ENCODE peak calls at places on chromosome 2, in six cellular contexts. One of them, this sample, is unnamed.

GRCh38 chr2:121367246-121367900 is 82.4 kb upstream of the TFCP2L1 start:
- DNase-seq in right atrium auricular region: no peak
- DNase-seq in progenitor cell of endocrine pancreas: no peak
- DNase-seq in lower lobe of right lung: no peak
- DNase-seq in type B pancreatic cell: no peak
- DNase-seq in fibroblast of the aortic adventitia: no peak
- DNase-seq in this sample: no peak

GRCh38 chr2:20291846-20292408 is 58.7 kb downstream of the PUM2 start:
- DNase-seq in right atrium auricular region: no peak
- DNase-seq in progenitor cell of endocrine pancreas: no peak
- DNase-seq in lower lobe of right lung: no peak
- DNase-seq in type B pancreatic cell: no peak
- DNase-seq in fibroblast of the aortic adventitia: no peak
- DNase-seq in this sample: no peak

GRCh38 chr2:10647886-10648605 is 41.7 kb downstream of the NOL10 start:
- DNase-seq in right atrium auricular region: no peak
- DNase-seq in progenitor cell of endocrine pancreas: no peak
- DNase-seq in lower lobe of right lung: no peak
- DNase-seq in type B pancreatic cell: no peak
- DNase-seq in fibroblast of the aortic adventitia: no peak
- DNase-seq in this sample: no peak

GRCh38 chr2:23904692-23905091 is 22.2 kb downstream of the ATAD2B start:
- DNase-seq in right atrium auricular region: no peak
- DNase-seq in progenitor cell of endocrine pancreas: no peak
- DNase-seq in lower lobe of right lung: no peak
- DNase-seq in type B pancreatic cell: no peak
- DNase-seq in fibroblast of the aortic adventitia: peak
- DNase-seq in this sample: no peak

GRCh38 chr2:190563109-190563508 is 28.6 kb upstream of the NEMP2 start:
- DNase-seq in right atrium auricular region: no peak
- DNase-seq in progenitor cell of endocrine pancreas: no peak
- DNase-seq in lower lobe of right lung: no peak
- DNase-seq in type B pancreatic cell: no peak
- DNase-seq in fibroblast of the aortic adventitia: no peak
- DNase-seq in this sample: no peak

GRCh38 chr2:29444150-29444549 is 328.9 kb downstream of the CLIP4 start:
- DNase-seq in right atrium auricular region: no peak
- DNase-seq in progenitor cell of endocrine pancreas: no peak
- DNase-seq in lower lobe of right lung: no peak
- DNase-seq in type B pancreatic cell: no peak
- DNase-seq in fibroblast of the aortic adventitia: no peak
- DNase-seq in this sample: no peak

GRCh38 chr2:69514406-69514805 is 77.2 kb upstream of the NFU1 start:
- DNase-seq in right atrium auricular region: no peak
- DNase-seq in progenitor cell of endocrine pancreas: no peak
- DNase-seq in lower lobe of right lung: no peak
- DNase-seq in type B pancreatic cell: no peak
- DNase-seq in fibroblast of the aortic adventitia: peak
- DNase-seq in this sample: no peak

GRCh38 chr2:175463639-175464310 is 282.3 kb upstream of the ATP5MC3 start:
- DNase-seq in right atrium auricular region: no peak
- DNase-seq in progenitor cell of endocrine pancreas: no peak
- DNase-seq in lower lobe of right lung: peak
- DNase-seq in type B pancreatic cell: no peak
- DNase-seq in fibroblast of the aortic adventitia: no peak
- DNase-seq in this sample: no peak

GRCh38 chr2:222298000-222298310 is 843 bp downstream of the PAX3 start:
- DNase-seq in right atrium auricular region: no peak
- DNase-seq in progenitor cell of endocrine pancreas: no peak
- DNase-seq in lower lobe of right lung: no peak
- DNase-seq in type B pancreatic cell: no peak
- DNase-seq in fibroblast of the aortic adventitia: no peak
- DNase-seq in this sample: no peak

GRCh38 chr2:64695656-64696310 is 42.1 kb upstream of the SERTAD2 start:
- DNase-seq in right atrium auricular region: no peak
- DNase-seq in progenitor cell of endocrine pancreas: no peak
- DNase-seq in lower lobe of right lung: no peak
- DNase-seq in type B pancreatic cell: no peak
- DNase-seq in fibroblast of the aortic adventitia: peak
- DNase-seq in this sample: no peak

GRCh38 chr2:24827321-24828261 is 34.4 kb downstream of the CENPO start:
- DNase-seq in right atrium auricular region: peak
- DNase-seq in progenitor cell of endocrine pancreas: peak
- DNase-seq in lower lobe of right lung: peak
- DNase-seq in type B pancreatic cell: no peak
- DNase-seq in fibroblast of the aortic adventitia: peak
- DNase-seq in this sample: peak

GRCh38 chr2:28370355-28370754 is 22.3 kb upstream of the FOSL2 start:
- DNase-seq in right atrium auricular region: no peak
- DNase-seq in progenitor cell of endocrine pancreas: no peak
- DNase-seq in lower lobe of right lung: no peak
- DNase-seq in type B pancreatic cell: no peak
- DNase-seq in fibroblast of the aortic adventitia: no peak
- DNase-seq in this sample: no peak

GRCh38 chr2:144924827-144925226 is 404.9 kb upstream of the ZEB2 start:
- DNase-seq in right atrium auricular region: no peak
- DNase-seq in progenitor cell of endocrine pancreas: no peak
- DNase-seq in lower lobe of right lung: no peak
- DNase-seq in type B pancreatic cell: no peak
- DNase-seq in fibroblast of the aortic adventitia: no peak
- DNase-seq in this sample: no peak

GRCh38 chr2:74864728-74865722 is 31.1 kb downstream of the HK2 start:
- DNase-seq in right atrium auricular region: no peak
- DNase-seq in progenitor cell of endocrine pancreas: no peak
- DNase-seq in lower lobe of right lung: peak
- DNase-seq in type B pancreatic cell: no peak
- DNase-seq in fibroblast of the aortic adventitia: peak
- DNase-seq in this sample: no peak

GRCh38 chr2:75002007-75002406 is 43.6 kb downstream of the POLE4 start:
- DNase-seq in right atrium auricular region: no peak
- DNase-seq in progenitor cell of endocrine pancreas: no peak
- DNase-seq in lower lobe of right lung: no peak
- DNase-seq in type B pancreatic cell: no peak
- DNase-seq in fibroblast of the aortic adventitia: peak
- DNase-seq in this sample: no peak

GRCh38 chr2:111235192-111235591 is 114.5 kb downstream of the BCL2L11 start:
- DNase-seq in right atrium auricular region: no peak
- DNase-seq in progenitor cell of endocrine pancreas: no peak
- DNase-seq in lower lobe of right lung: no peak
- DNase-seq in type B pancreatic cell: no peak
- DNase-seq in fibroblast of the aortic adventitia: no peak
- DNase-seq in this sample: no peak

GRCh38 chr2:240800241-240800640 is 19.8 kb downstream of the KIF1A start:
- DNase-seq in right atrium auricular region: no peak
- DNase-seq in progenitor cell of endocrine pancreas: no peak
- DNase-seq in lower lobe of right lung: peak
- DNase-seq in type B pancreatic cell: no peak
- DNase-seq in fibroblast of the aortic adventitia: peak
- DNase-seq in this sample: no peak

GRCh38 chr2:160460333-160460731 is 33.3 kb downstream of the RBMS1 start:
- DNase-seq in right atrium auricular region: no peak
- DNase-seq in progenitor cell of endocrine pancreas: no peak
- DNase-seq in lower lobe of right lung: no peak
- DNase-seq in type B pancreatic cell: no peak
- DNase-seq in fibroblast of the aortic adventitia: no peak
- DNase-seq in this sample: no peak

GRCh38 chr2:25286025-25286400 is 55.7 kb downstream of the DNMT3A start:
- DNase-seq in right atrium auricular region: no peak
- DNase-seq in progenitor cell of endocrine pancreas: no peak
- DNase-seq in lower lobe of right lung: peak
- DNase-seq in type B pancreatic cell: no peak
- DNase-seq in fibroblast of the aortic adventitia: no peak
- DNase-seq in this sample: no peak

DNA sequence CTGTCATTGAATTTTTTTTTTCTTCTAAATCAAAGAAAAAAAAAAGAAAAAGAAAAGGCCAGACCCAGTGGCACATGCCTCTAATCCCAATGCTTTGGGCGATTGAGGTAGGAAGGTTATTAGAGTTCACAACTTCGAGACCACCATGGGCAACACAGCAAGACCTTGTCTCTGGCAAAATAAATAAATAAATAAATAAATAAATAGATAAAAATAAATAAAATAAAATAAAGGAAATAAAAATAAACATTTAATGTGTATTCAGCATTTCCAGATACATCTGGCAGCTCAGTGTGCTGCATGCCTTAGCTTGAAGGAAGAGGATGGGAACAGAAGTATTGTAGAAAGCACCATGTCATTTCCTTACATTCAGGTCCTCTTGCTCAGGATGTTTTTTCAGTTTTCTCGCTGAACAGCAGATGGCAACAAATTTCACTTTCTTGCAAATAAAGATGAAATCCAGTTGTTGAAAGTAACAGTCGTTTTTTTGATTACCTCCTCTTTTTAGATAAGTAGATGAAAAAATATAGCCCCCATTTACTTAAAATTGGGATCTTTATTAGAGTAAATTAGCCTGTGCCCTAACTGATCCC is 25.7 kb upstream of the FAM178B start:
- DNase-seq in right atrium auricular region: no peak
- DNase-seq in progenitor cell of endocrine pancreas: no peak
- DNase-seq in lower lobe of right lung: no peak
- DNase-seq in type B pancreatic cell: no peak
- DNase-seq in fibroblast of the aortic adventitia: peak
- DNase-seq in this sample: no peak
- TF ChIP-seq CTCF in right atrium auricular region: no peak
- TF ChIP-seq CTCF in progenitor cell of endocrine pancreas: peak
- TF ChIP-seq CTCF in lower lobe of right lung: peak
- TF ChIP-seq CTCF in type B pancreatic cell: peak
- TF ChIP-seq CTCF in fibroblast of the aortic adventitia: peak
- TF ChIP-seq CTCF in this sample: peak

DNA sequence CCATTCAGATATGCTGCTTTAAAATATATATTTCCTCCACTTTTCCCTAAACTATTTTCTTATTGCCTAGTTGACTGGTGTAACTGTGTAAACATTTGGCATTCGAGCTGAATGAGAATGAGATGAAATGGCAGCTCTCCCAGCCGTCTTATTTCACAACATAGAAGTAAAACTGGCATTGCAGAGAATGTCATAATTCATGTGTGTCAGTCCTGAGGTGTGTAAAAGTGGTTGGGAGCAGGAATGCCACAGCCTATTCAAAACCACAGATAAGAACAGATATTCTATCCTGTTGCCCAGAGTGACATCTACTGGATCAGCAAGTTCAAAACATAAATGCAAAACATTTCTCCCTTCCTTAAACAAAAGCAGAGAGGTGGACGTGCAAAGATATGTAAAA is 565.5 kb upstream of the CHAC2 start:
- DNase-seq in right atrium auricular region: no peak
- DNase-seq in progenitor cell of endocrine pancreas: no peak
- DNase-seq in lower lobe of right lung: no peak
- DNase-seq in type B pancreatic cell: no peak
- DNase-seq in fibroblast of the aortic adventitia: peak
- DNase-seq in this sample: no peak
- TF ChIP-seq CTCF in right atrium auricular region: no peak
- TF ChIP-seq CTCF in progenitor cell of endocrine pancreas: no peak
- TF ChIP-seq CTCF in lower lobe of right lung: no peak
- TF ChIP-seq CTCF in type B pancreatic cell: no peak
- TF ChIP-seq CTCF in fibroblast of the aortic adventitia: peak
- TF ChIP-seq CTCF in this sample: no peak

GRCh38 chr2:59756145-59756544 is 797.3 kb downstream of the BCL11A start:
- DNase-seq in right atrium auricular region: no peak
- DNase-seq in progenitor cell of endocrine pancreas: no peak
- DNase-seq in lower lobe of right lung: no peak
- DNase-seq in type B pancreatic cell: no peak
- DNase-seq in fibroblast of the aortic adventitia: no peak
- DNase-seq in this sample: no peak

GRCh38 chr2:59752512-59752911 is 800.9 kb downstream of the BCL11A start:
- DNase-seq in right atrium auricular region: no peak
- DNase-seq in progenitor cell of endocrine pancreas: no peak
- DNase-seq in lower lobe of right lung: no peak
- DNase-seq in type B pancreatic cell: no peak
- DNase-seq in fibroblast of the aortic adventitia: no peak
- DNase-seq in this sample: no peak

DNA sequence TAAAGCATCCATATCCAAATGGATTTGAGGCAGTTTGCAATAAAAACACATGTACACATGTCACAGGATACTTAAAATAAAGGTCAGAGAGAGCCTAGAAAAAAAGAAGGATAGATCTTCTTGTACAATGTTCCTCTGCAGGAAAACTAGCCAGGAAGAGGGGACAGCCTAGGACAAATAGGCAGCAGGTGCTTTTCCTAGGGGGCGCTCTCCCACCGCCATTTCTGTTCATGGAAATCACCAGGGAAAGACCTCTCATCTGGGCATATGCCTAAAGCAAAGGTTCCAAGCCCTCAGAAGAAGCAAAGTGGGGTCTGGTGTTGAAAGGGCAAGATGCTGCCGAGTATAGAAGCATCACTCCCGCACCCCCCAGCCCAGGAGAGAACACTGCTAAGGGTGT is 799.1 kb downstream of the BCL11A start:
- DNase-seq in right atrium auricular region: no peak
- DNase-seq in progenitor cell of endocrine pancreas: no peak
- DNase-seq in lower lobe of right lung: no peak
- DNase-seq in type B pancreatic cell: no peak
- DNase-seq in fibroblast of the aortic adventitia: no peak
- DNase-seq in this sample: no peak
- TF ChIP-seq CTCF in right atrium auricular region: no peak
- TF ChIP-seq CTCF in progenitor cell of endocrine pancreas: peak
- TF ChIP-seq CTCF in lower lobe of right lung: no peak
- TF ChIP-seq CTCF in type B pancreatic cell: peak
- TF ChIP-seq CTCF in fibroblast of the aortic adventitia: no peak
- TF ChIP-seq CTCF in this sample: no peak

DNA sequence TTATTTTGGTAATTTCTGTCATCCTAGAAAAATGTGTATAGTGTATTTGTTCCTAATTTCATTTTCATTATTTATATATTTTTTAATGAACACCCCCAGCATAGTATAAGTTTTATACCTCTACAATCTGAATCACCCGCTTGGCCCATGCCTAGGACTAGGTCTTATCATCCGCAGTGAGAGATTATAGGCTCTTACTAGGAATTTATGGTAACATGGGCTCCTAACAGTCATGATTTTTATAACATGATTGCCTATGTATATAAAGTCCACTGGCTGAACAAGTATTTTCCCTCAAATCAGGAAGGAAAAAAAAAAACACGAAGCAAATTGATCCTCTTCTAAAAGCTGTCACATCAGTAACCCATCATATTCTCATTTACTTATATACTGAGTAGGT is 666.1 kb upstream of the NRXN1 start:
- DNase-seq in right atrium auricular region: no peak
- DNase-seq in progenitor cell of endocrine pancreas: no peak
- DNase-seq in lower lobe of right lung: no peak
- DNase-seq in type B pancreatic cell: no peak
- DNase-seq in fibroblast of the aortic adventitia: no peak
- DNase-seq in this sample: no peak
- TF ChIP-seq CTCF in right atrium auricular region: no peak
- TF ChIP-seq CTCF in progenitor cell of endocrine pancreas: no peak
- TF ChIP-seq CTCF in lower lobe of right lung: no peak
- TF ChIP-seq CTCF in type B pancreatic cell: no peak
- TF ChIP-seq CTCF in fibroblast of the aortic adventitia: no peak
- TF ChIP-seq CTCF in this sample: no peak